ENCODE peak calls at places on chromosomes 7 and 10, in four cellular contexts. E, G, J and V are unnamed samples.

GRCh38 chr7:3011211-3011852 is 32.3 kb downstream of the CARD11 start:
- DNase-seq in E (no peak), G (no peak), J (no peak), V (no peak)

GRCh38 chr7:14690486-14690885 is 212.1 kb downstream of the DGKB start:
- DNase-seq in E (no peak), G (no peak), J (no peak), V (no peak)

GRCh38 chr7:26813426-26813825 is 51.0 kb downstream of the SKAP2 start:
- DNase-seq in E (no peak), G (no peak), J (no peak), V (no peak)

GRCh38 chr7:140638311-140638791 is 2.3 kb downstream of the DENND2A start:
- DNase-seq in E (peak; percentile 40), G (no peak), J (no peak), V (no peak)

GRCh38 chr10:84660340-84661159 is 332.2 kb downstream of the CCSER2 start:
- DNase-seq in E (no peak), G (no peak), J (no peak), V (no peak)

GRCh38 chr7:30503273-30504212 is 1.1 kb downstream of the GGCT start:
- DNase-seq in E (no peak), G (no peak), J (peak; percentile 33), V (no peak)

GRCh38 chr10:88902328-88902789 is 22.3 kb downstream of the STAMBPL1 start:
- DNase-seq in E (no peak), G (no peak), J (no peak), V (no peak)

GRCh38 chr10:79346388-79347225 is 662 bp upstream of the PPIF start:
- DNase-seq in E (peak; percentile 34), G (no peak), J (peak; percentile 41), V (no peak)

GRCh38 chr7:80635533-80635932 is 2.9 kb upstream of the CD36 start:
- DNase-seq in E (no peak), G (no peak), J (no peak), V (no peak)

GRCh38 chr7:96426685-96427084 is 104.8 kb upstream of the SLC25A13 start:
- DNase-seq in E (no peak), G (no peak), J (no peak), V (no peak)

GRCh38 chr7:90726623-90727022 is 130.5 kb downstream of the CDK14 start:
- DNase-seq in E (no peak), G (no peak), J (no peak), V (no peak)

GRCh38 chr7:47778153-47778661 is 170.1 kb downstream of the PKD1L1 start:
- DNase-seq in E (no peak), G (no peak), J (no peak), V (no peak)

GRCh38 chr10:110354322-110354766 is 49.6 kb upstream of the SMNDC1 start:
- DNase-seq in E (peak; percentile 88), G (peak; percentile 54), J (peak; percentile 74), V (peak; percentile 92)

GRCh38 chr7:20896996-20897395 is 110.3 kb upstream of the SP8 start:
- DNase-seq in E (no peak), G (no peak), J (no peak), V (no peak)

GRCh38 chr10:112746329-112746728 is 203.7 kb upstream of the TCF7L2 start:
- DNase-seq in E (no peak), G (no peak), J (no peak), V (no peak)

GRCh38 chr7:151745090-151745638 is 131.8 kb downstream of the PRKAG2 start:
- DNase-seq in E (no peak), G (peak; percentile 37), J (no peak), V (no peak)

GRCh38 chr10:62384057-62384446 is 9.9 kb downstream of the ZNF365 start:
- DNase-seq in E (no peak), G (no peak), J (no peak), V (no peak)

GRCh38 chr7:87359366-87359765 is 13.9 kb downstream of the CROT start:
- DNase-seq in E (no peak), G (no peak), J (no peak), V (no peak)

GRCh38 chr10:129945941-129946760 is 17.9 kb downstream of the EBF3 start:
- DNase-seq in E (no peak), G (no peak), J (no peak), V (no peak)

GRCh38 chr10:49385939-49386922 is 9.7 kb downstream of the DRGX start:
- DNase-seq in E (no peak), G (no peak), J (no peak), V (no peak)

GRCh38 chr10:71848325-71849277 is 2.5 kb downstream of the PSAP start:
- DNase-seq in E (no peak), G (no peak), J (no peak), V (no peak)

DNA sequence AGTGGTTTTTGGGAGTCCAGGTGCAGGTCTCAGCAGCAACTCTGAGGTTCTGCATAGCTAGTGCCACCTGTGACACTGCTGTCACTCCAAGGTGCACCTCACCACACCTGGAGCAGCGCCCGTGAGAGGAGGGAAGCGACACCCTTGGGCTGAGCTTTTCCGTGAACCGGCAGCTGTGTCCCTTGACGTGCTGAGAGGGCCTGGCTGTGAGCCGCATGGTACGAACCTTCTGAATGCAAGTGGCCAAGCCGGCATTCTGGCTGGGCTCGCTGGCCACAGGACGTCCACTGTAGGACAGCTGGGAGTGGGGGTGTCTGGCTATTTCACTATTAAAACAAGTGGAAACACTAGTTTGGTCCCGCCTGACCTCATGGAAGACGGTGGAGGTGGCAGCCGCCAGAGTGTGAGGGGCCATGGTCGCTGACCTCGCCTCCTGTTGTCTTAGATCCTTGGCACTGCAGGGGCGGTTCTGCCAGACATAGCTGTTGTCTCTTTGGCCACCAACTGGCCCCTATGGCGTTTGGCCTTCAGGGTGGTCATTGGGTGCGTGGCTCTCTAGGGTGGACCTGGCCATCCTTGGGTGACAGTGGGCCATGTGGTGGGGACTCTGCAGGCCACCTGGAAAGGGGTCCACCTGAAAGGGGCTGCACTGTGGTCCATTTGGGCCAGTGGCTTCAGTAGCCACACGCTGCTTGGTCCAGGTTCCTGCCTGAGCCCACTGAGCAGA is 12.9 kb downstream of the INPP5A start:
- DNase-seq in E (no peak), G (no peak), J (peak; percentile 11), V (no peak)
- TF ChIP-seq TEAD4 in E (no peak), G (no peak), J (no peak), V (no peak)

GRCh38 chr7:1546909-1547776 is 8.9 kb downstream of the TMEM184A start:
- DNase-seq in E (no peak), G (no peak), J (no peak), V (no peak)

GRCh38 chr7:1548944-1549343 is 7.1 kb downstream of the TMEM184A start:
- DNase-seq in E (no peak), G (no peak), J (no peak), V (no peak)

GRCh38 chr7:1548438-1548831 is 7.6 kb downstream of the TMEM184A start:
- DNase-seq in E (no peak), G (peak; percentile 56), J (no peak), V (no peak)

GRCh38 chr7:1546274-1546908 is 9.6 kb downstream of the TMEM184A start:
- DNase-seq in E (no peak), G (no peak), J (no peak), V (no peak)

GRCh38 chr7:1547777-1548437 is 8.1 kb downstream of the TMEM184A start:
- DNase-seq in E (no peak), G (no peak), J (no peak), V (no peak)
- TF ChIP-seq TEAD4 in E (no peak), G (no peak), J (no peak), V (no peak)

DNA sequence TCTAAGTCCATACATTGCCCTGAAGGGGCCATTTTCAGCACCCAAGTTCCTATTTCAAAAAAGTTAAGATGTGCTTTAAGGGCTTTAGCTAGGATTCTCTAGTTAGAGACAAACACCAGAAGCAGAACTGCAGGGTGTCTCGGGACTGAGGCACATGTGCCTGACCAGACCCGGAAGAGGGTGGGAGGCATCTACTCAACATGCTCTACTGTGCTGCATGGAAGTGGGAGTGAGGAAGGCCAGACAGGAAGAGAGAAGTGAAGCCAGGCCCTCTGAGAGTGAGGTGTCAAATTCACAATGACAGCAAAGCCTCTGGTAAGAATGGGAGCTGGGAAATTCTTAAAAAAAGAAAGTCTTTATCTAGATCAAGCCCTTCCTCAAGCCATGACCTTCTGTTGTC is 38.8 kb downstream of the PLXNA4 start:
- DNase-seq in E (no peak), G (no peak), J (no peak), V (no peak)
- TF ChIP-seq TEAD4 in E (no peak), G (no peak), J (no peak), V (no peak)

GRCh38 chr7:54090652-54091213 is 451.4 kb upstream of the VSTM2A start:
- DNase-seq in E (no peak), G (no peak), J (no peak), V (no peak)

DNA sequence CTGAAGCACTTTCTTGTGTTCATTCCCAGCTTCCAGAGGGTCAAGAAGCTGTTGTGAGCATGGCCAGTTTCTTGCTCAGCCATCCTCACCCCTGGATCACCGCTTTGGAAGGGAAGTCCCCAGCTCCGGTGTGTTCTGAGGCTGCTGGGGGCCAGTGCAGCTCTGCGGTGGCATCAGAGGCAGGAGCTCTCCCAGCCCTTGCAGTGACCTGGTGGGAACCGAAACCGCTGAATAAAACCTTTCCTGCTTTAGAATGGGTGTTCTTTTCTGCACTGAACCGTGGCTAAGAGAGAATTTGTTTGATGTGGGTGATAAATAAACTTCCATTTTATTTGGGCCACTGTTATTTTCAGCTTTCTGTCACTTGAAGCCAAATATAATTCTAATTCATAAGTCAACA is 450.9 kb upstream of the VSTM2A start:
- DNase-seq in E (no peak), G (no peak), J (no peak), V (no peak)
- TF ChIP-seq TEAD4 in E (no peak), G (no peak), J (no peak), V (no peak)

GRCh38 chr7:133051066-133051465 is 30.8 kb downstream of the CHCHD3 start:
- DNase-seq in E (no peak), G (no peak), J (peak; percentile 61), V (no peak)
- TF ChIP-seq TEAD4 in E (no peak), G (peak; percentile 54), J (no peak), V (no peak)